ENCODE peak calls at places on chromosome 9, in five cellular contexts. R, F, C, Q and T are unnamed samples.

GRCh38 chr9:74443036-74443750 is 53.9 kb upstream of the RORB start:
- DNase-seq in R (no peak), F (no peak), C (peak; percentile 6), Q (no peak), T (peak; percentile 39)

GRCh38 chr9:129554649-129555048 is 66.3 kb downstream of the C9orf50 start:
- DNase-seq in R (no peak), F (no peak), C (no peak), Q (no peak), T (no peak)

GRCh38 chr9:82117025-82117424 is 128.5 kb downstream of the SPATA31D1 start:
- DNase-seq in R (no peak), F (no peak), C (peak; percentile 19), Q (no peak), T (no peak)

GRCh38 chr9:92762196-92762595 is 2.4 kb downstream of the BICD2 start:
- DNase-seq in R (no peak), F (no peak), C (peak; percentile 35), Q (no peak), T (no peak)

GRCh38 chr9:36332006-36332405 is 68.1 kb downstream of the RNF38 start:
- DNase-seq in R (peak; percentile 47), F (no peak), C (peak; percentile 79), Q (no peak), T (no peak)

GRCh38 chr9:81656004-81656403 is 33.3 kb downstream of the TLE1 start:
- DNase-seq in R (no peak), F (no peak), C (no peak), Q (no peak), T (no peak)

GRCh38 chr9:106958955-106959657 is 96.1 kb downstream of the ZNF462 start:
- DNase-seq in R (peak; percentile 65), F (no peak), C (peak; percentile 72), Q (no peak), T (peak; percentile 35)

GRCh38 chr9:102044133-102044532 is 305.7 kb upstream of the GRIN3A start:
- DNase-seq in R (no peak), F (no peak), C (no peak), Q (no peak), T (no peak)

GRCh38 chr9:128254855-128255759 is 20.7 kb downstream of the GOLGA2 start:
- DNase-seq in R (peak; percentile 44), F (peak; percentile 75), C (peak; percentile 76), Q (peak; percentile 51), T (peak; percentile 76)

GRCh38 chr9:92642041-92642451 is 27.9 kb downstream of the IPPK start:
- DNase-seq in R (no peak), F (no peak), C (no peak), Q (no peak), T (no peak)

GRCh38 chr9:92724528-92725265 is 39.9 kb downstream of the BICD2 start:
- DNase-seq in R (no peak), F (no peak), C (no peak), Q (no peak), T (no peak)

GRCh38 chr9:37730840-37731239 is 22.8 kb upstream of the TRMT10B start:
- DNase-seq in R (no peak), F (no peak), C (no peak), Q (no peak), T (no peak)

GRCh38 chr9:5510360-5510931 is at the start of gene PDCD1LG2:
- DNase-seq in R (peak; percentile 69), F (no peak), C (peak; percentile 89), Q (peak; percentile 66), T (no peak)

GRCh38 chr9:74304598-74304997 is 192.5 kb upstream of the RORB start:
- DNase-seq in R (no peak), F (no peak), C (no peak), Q (no peak), T (no peak)

GRCh38 chr9:123376218-123377071 is 20.4 kb downstream of the CRB2 start:
- DNase-seq in R (no peak), F (no peak), C (no peak), Q (no peak), T (no peak)

GRCh38 chr9:104586496-104587180 is 12.6 kb downstream of the OR13C5 start:
- DNase-seq in R (no peak), F (no peak), C (peak; percentile 77), Q (no peak), T (peak; percentile 9)

GRCh38 chr9:35521708-35522107 is 31.8 kb downstream of the RUSC2 start:
- DNase-seq in R (no peak), F (no peak), C (peak; percentile 78), Q (no peak), T (no peak)

GRCh38 chr9:2173861-2174260 is 158.7 kb downstream of the SMARCA2 start:
- DNase-seq in R (no peak), F (no peak), C (no peak), Q (no peak), T (no peak)

GRCh38 chr9:90826326-90827020 is 24.9 kb downstream of the SYK start:
- DNase-seq in R (no peak), F (no peak), C (no peak), Q (no peak), T (no peak)

GRCh38 chr9:111828193-111828592 is 33.5 kb upstream of the SHOC1 start:
- DNase-seq in R (peak; percentile 40), F (no peak), C (peak; percentile 23), Q (no peak), T (peak; percentile 29)

GRCh38 chr9:109771084-109771483 is 8.9 kb upstream of the PALM2AKAP2 start:
- DNase-seq in R (peak; percentile 40), F (no peak), C (peak; percentile 51), Q (peak; percentile 2), T (peak; percentile 87)

GRCh38 chr9:122381206-122381950 is 10.6 kb downstream of the PTGS1 start:
- DNase-seq in R (no peak), F (no peak), C (no peak), Q (no peak), T (no peak)